ENCODE peak calls at places on chromosome 5, in seven cellular contexts. J is H9, Z is heart right ventricle, L is adrenal gland, R is prostate gland, M is GM23338, W is transverse colon. X is an unnamed sample. For H3K4me1, the result is how much of the 10 kb centered on the place peaks cover.

GRCh38 chr5:92421937-92422336 is 1038.8 kb upstream of the ARRDC3 start:
- DNase-seq in J (no peak), Z (no peak), L (no peak), R (no peak), M (peak), W (no peak), X (no peak)

GRCh38 chr5:119919279-119919678 is 289.9 kb downstream of the FAM170A start:
- DNase-seq in J (no peak), Z (no peak), L (no peak), R (no peak), M (no peak), W (no peak), X (no peak)

GRCh38 chr5:38638656-38639055 is 82.2 kb upstream of the LIFR start:
- DNase-seq in J (no peak), Z (no peak), L (no peak), R (no peak), M (no peak), W (no peak), X (no peak)

GRCh38 chr5:21419383-21419782 is 1431.4 kb upstream of the CDH18 start:
- DNase-seq in J (no peak), Z (no peak), L (no peak), R (no peak), M (no peak), W (no peak), X (no peak)

GRCh38 chr5:115583474-115583873 is 18.8 kb downstream of the TICAM2 start:
- DNase-seq in J (no peak), Z (no peak), L (no peak), R (no peak), M (peak), W (no peak), X (no peak)

GRCh38 chr5:88821161-88821560 is 61.8 kb downstream of the MEF2C start:
- DNase-seq in J (no peak), Z (no peak), L (no peak), R (no peak), M (no peak), W (no peak), X (no peak)

GRCh38 chr5:149228610-149229297 is 42.9 kb upstream of the AFAP1L1 start:
- DNase-seq in J (peak), Z (no peak), L (peak), R (peak), M (peak), W (peak), X (peak)

GRCh38 chr5:102901821-102902448 is 146.8 kb downstream of the PAM start:
- DNase-seq in J (no peak), Z (no peak), L (no peak), R (no peak), M (no peak), W (no peak), X (no peak)

GRCh38 chr5:137333461-137333860 is 165.7 kb downstream of the SPOCK1 start:
- DNase-seq in J (no peak), Z (no peak), L (no peak), R (no peak), M (no peak), W (no peak), X (no peak)

GRCh38 chr5:82614706-82615105 is 336.6 kb upstream of the RPS23 start:
- DNase-seq in J (no peak), Z (no peak), L (no peak), R (no peak), M (no peak), W (no peak), X (no peak)

GRCh38 chr5:96984506-96985192 is 48.8 kb downstream of the LNPEP start:
- DNase-seq in J (no peak), Z (no peak), L (no peak), R (no peak), M (no peak), W (peak), X (no peak)

GRCh38 chr5:111427762-111428161 is 84.6 kb downstream of the STARD4 start:
- DNase-seq in J (peak), Z (no peak), L (no peak), R (no peak), M (peak), W (no peak), X (peak)

GRCh38 chr5:134538296-134538695 is 12.8 kb downstream of the JADE2 start:
- DNase-seq in J (no peak), Z (no peak), L (no peak), R (no peak), M (no peak), W (no peak), X (no peak)

GRCh38 chr5:136212252-136212721 is 19.3 kb upstream of the SMIM32 start:
- DNase-seq in J (peak), Z (peak), L (peak), R (peak), M (peak), W (peak), X (peak)

GRCh38 chr5:123111502-123111901 is 22.5 kb downstream of the PRDM6 start:
- DNase-seq in J (no peak), Z (no peak), L (no peak), R (no peak), M (peak), W (no peak), X (no peak)

GRCh38 chr5:172414618-172415599 is 39.4 kb downstream of the SH3PXD2B start:
- DNase-seq in J (no peak), Z (no peak), L (peak), R (peak), M (no peak), W (peak), X (no peak)

GRCh38 chr5:35129921-35130485 is 82.3 kb upstream of the AGXT2 start:
- DNase-seq in J (no peak), Z (no peak), L (no peak), R (peak), M (no peak), W (peak), X (no peak)

GRCh38 chr5:71697967-71698366 is 21.1 kb upstream of the CARTPT start:
- DNase-seq in J (peak), Z (peak), L (no peak), R (no peak), M (peak), W (no peak), X (peak)
- H3K4me1 ChIP-seq in J (under half), Z (under half), L (under half), R (under half), M (under half), W (under half), X (under half)

DNA sequence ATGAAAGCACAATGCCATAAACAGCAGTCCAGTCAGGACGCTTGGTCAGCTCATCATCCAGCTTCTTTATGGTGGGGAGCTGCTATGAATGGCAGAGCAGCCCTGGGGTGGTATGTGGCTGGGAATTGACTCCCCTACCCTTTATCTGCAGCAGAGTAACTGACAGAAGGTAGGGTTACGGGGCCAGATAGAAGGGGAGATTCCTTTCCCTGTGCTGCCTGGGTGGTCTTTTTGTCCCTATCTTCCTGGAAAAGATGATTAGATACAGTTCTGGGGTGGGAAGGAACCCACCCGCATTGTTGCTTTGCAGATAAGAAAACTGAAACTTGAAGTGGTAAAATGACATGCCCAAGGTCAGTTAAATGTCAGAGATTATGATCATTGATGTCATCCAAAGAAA is 405.5 kb downstream of the ARHGEF28 start:
- DNase-seq in J (no peak), Z (no peak), L (no peak), R (no peak), M (no peak), W (no peak), X (no peak)
- H3K4me1 ChIP-seq in J (under half), Z (under half), L (under half), R (under half), M (under half), W (under half), X (under half)

DNA sequence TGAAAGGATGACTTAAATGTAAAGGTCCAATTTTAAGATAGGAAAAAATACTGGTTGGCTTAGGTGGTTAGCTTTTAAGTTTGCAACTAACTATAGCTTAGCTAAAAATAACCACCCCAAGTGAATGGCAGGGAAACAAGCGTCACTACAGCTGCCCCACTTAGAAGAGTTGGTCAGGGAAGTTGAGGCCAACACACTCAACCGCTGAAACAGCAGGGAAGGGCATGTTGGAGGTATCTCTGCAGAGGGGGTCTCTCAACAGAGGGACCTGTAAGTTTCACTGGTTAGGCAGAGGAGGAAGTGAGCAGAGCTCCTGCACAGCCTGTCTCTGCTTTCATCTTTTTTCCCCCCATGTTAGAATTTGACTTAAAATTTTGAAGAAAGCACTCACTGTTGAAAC is 75.3 kb downstream of the LHFPL2 start:
- DNase-seq in J (no peak), Z (no peak), L (no peak), R (no peak), M (no peak), W (no peak), X (no peak)
- H3K4me1 ChIP-seq in J (under half), Z (half or more), L (under half), R (under half), M (under half), W (under half), X (under half)

GRCh38 chr5:169302046-169302445 is 1.1 kb upstream of the SLIT3 start:
- DNase-seq in J (no peak), Z (no peak), L (no peak), R (no peak), M (no peak), W (no peak), X (no peak)

GRCh38 chr5:169301386-169301930 is 519 bp upstream of the SLIT3 start:
- DNase-seq in J (peak), Z (no peak), L (no peak), R (no peak), M (peak), W (no peak), X (peak)

GRCh38 chr5:169299146-169299545 is 1.8 kb downstream of the SLIT3 start:
- DNase-seq in J (no peak), Z (no peak), L (no peak), R (no peak), M (no peak), W (no peak), X (no peak)

GRCh38 chr5:169299651-169300467 is 1.1 kb downstream of the SLIT3 start:
- DNase-seq in J (peak), Z (no peak), L (no peak), R (no peak), M (peak), W (no peak), X (peak)

GRCh38 chr5:169300468-169301385 is at the start of gene SLIT3:
- DNase-seq in J (peak), Z (peak), L (peak), R (peak), M (peak), W (peak), X (peak)
- H3K4me1 ChIP-seq in J (under half), Z (under half), L (under half), R (under half), M (under half), W (under half), X (under half)

GRCh38 chr5:142814122-142814521 is 43.9 kb downstream of the ARHGAP26 start:
- DNase-seq in J (no peak), Z (no peak), L (no peak), R (peak), M (no peak), W (no peak), X (no peak)
- H3K4me1 ChIP-seq in J (under half), Z (half or more), L (under half), R (under half), M (under half), W (under half), X (under half)

GRCh38 chr5:74578356-74579044 is 62.0 kb downstream of the ENC1 start:
- DNase-seq in J (no peak), Z (no peak), L (no peak), R (no peak), M (no peak), W (no peak), X (peak)
- H3K4me1 ChIP-seq in J (under half), Z (under half), L (under half), R (under half), M (under half), W (under half), X (under half)